ENCODE peak calls at places on chromosomes 13 and 19, in seven cellular contexts. O is GM23248; B is COR-L47; U is NCI-H2081; Z is head of caudate nucleus; W is stimulated activated naive CD8-positive, alpha-beta T cell treated with anti-CD3 and anti-CD28 coated beads, Interleukin-15, Interleukin-2, amounts not matched to agents 100 U/mL and 50 U/mL, for 24 hours; K is stimulated activated CD4-positive, alpha-beta T cell treated with anti-CD3 and anti-CD28 coated beads, Interleukin-1b, Interleukin-23, amount 100 ng/mL, for 24 hours. S is an unnamed sample.

GRCh38 chr19:40280608-40281221 is 4.4 kb downstream of the AKT2 start:
- DNase-seq in O (no peak), B (no peak), U (no peak), Z (no peak), W (no peak), K (no peak), S (peak; percentile 47)

GRCh38 chr13:40986328-40986856 is 32.7 kb downstream of the ELF1 start:
- DNase-seq in O (peak; percentile 32), B (peak; percentile 37), U (peak; percentile 26), Z (no peak), W (no peak), K (no peak), S (no peak)

GRCh38 chr13:75687145-75687763 is 51.1 kb downstream of the LMO7 start:
- DNase-seq in O (peak; percentile 74), B (peak; percentile 24), U (peak; percentile 0), Z (no peak), W (no peak), K (no peak), S (no peak)

GRCh38 chr19:18790566-18791314 is at the start of gene COMP:
- DNase-seq in O (peak; percentile 43), B (no peak), U (no peak), Z (no peak), W (no peak), K (no peak), S (no peak)

GRCh38 chr13:51556740-51557139 is 27.5 kb upstream of the WDFY2 start:
- DNase-seq in O (no peak), B (no peak), U (no peak), Z (no peak), W (no peak), K (no peak), S (peak; percentile 27)

GRCh38 chr19:728011-728410 is 19.3 kb downstream of the PALM start:
- DNase-seq in O (no peak), B (no peak), U (no peak), Z (no peak), W (no peak), K (no peak), S (peak; percentile 87)

GRCh38 chr19:535017-535835 is 3.7 kb downstream of the CDC34 start:
- DNase-seq in O (peak; percentile 27), B (no peak), U (no peak), Z (no peak), W (no peak), K (no peak), S (no peak)

GRCh38 chr19:18234194-18234593 is 8.0 kb upstream of the PDE4C start:
- DNase-seq in O (no peak), B (no peak), U (no peak), Z (no peak), W (no peak), K (no peak), S (no peak)

GRCh38 chr13:109273326-109273751 is 513.0 kb downstream of the IRS2 start:
- DNase-seq in O (peak; percentile 61), B (no peak), U (no peak), Z (no peak), W (no peak), K (no peak), S (no peak)

GRCh38 chr13:45101327-45102018 is 18.8 kb upstream of the GTF2F2 start:
- DNase-seq in O (no peak), B (no peak), U (no peak), Z (no peak), W (no peak), K (no peak), S (no peak)

GRCh38 chr19:30059741-30060140 is 117.7 kb downstream of the URI1 start:
- DNase-seq in O (no peak), B (no peak), U (no peak), Z (no peak), W (no peak), K (no peak), S (no peak)

GRCh38 chr13:99040536-99041141 is 62.8 kb upstream of the DOCK9 start:
- DNase-seq in O (no peak), B (peak; percentile 33), U (peak; percentile 49), Z (no peak), W (no peak), K (no peak), S (no peak)

GRCh38 chr19:49064768-49065611 is at the start of gene NTF4:
- DNase-seq in O (peak; percentile 50), B (no peak), U (no peak), Z (no peak), W (no peak), K (no peak), S (no peak)

GRCh38 chr13:97275265-97275664 is 53.1 kb downstream of the MBNL2 start:
- DNase-seq in O (peak; percentile 92), B (no peak), U (no peak), Z (no peak), W (no peak), K (no peak), S (no peak)

GRCh38 chr19:31289381-31289880 is 59.8 kb downstream of the TSHZ3 start:
- DNase-seq in O (no peak), B (no peak), U (no peak), Z (no peak), W (no peak), K (no peak), S (no peak)

GRCh38 chr13:36157475-36157874 is 26.3 kb upstream of the DCLK1 start:
- DNase-seq in O (no peak), B (peak; percentile 50), U (peak; percentile 34), Z (no peak), W (no peak), K (no peak), S (no peak)

GRCh38 chr19:47158879-47159509 is 28.4 kb downstream of the SAE1 start:
- DNase-seq in O (peak; percentile 79), B (no peak), U (no peak), Z (no peak), W (no peak), K (no peak), S (no peak)

GRCh38 chr13:84655677-84656076 is 773.4 kb upstream of the SLITRK1 start:
- DNase-seq in O (peak; percentile 53), B (no peak), U (no peak), Z (no peak), W (no peak), K (no peak), S (no peak)

GRCh38 chr19:35882074-35882832 is 13.9 kb downstream of the APLP1 start:
- DNase-seq in O (peak; percentile 78), B (peak; percentile 73), U (peak; percentile 65), Z (no peak), W (no peak), K (no peak), S (no peak)

GRCh38 chr19:43782689-43783231 is 2.0 kb upstream of the KCNN4 start:
- DNase-seq in O (no peak), B (no peak), U (no peak), Z (no peak), W (no peak), K (no peak), S (no peak)

GRCh38 chr19:2887391-2887914 is 13.3 kb upstream of the ZNF57 start:
- DNase-seq in O (peak; percentile 80), B (peak; percentile 59), U (peak; percentile 81), Z (peak; percentile 32), W (no peak), K (no peak), S (no peak)

GRCh38 chr19:4327252-4327876 is 11.3 kb downstream of the STAP2 start:
- DNase-seq in O (peak; percentile 73), B (no peak), U (no peak), Z (peak; percentile 68), W (peak; percentile 78), K (peak; percentile 67), S (peak; percentile 75)

GRCh38 chr19:31119951-31120690 is 229.1 kb downstream of the TSHZ3 start:
- DNase-seq in O (no peak), B (no peak), U (no peak), Z (no peak), W (no peak), K (no peak), S (no peak)

GRCh38 chr19:48030073-48030472 is 13.8 kb downstream of the CABP5 start:
- DNase-seq in O (no peak), B (no peak), U (no peak), Z (no peak), W (no peak), K (no peak), S (no peak)

GRCh38 chr13:48456546-48456945 is 43.6 kb upstream of the LPAR6 start:
- DNase-seq in O (no peak), B (no peak), U (no peak), Z (no peak), W (no peak), K (no peak), S (no peak)

GRCh38 chr19:4064551-4065260 is 2.0 kb downstream of the ZBTB7A start:
- DNase-seq in O (peak; percentile 65), B (peak; percentile 34), U (peak; percentile 42), Z (peak; percentile 84), W (peak; percentile 56), K (no peak), S (peak; percentile 59)

GRCh38 chr13:59679239-59679638 is 484.5 kb downstream of the DIAPH3 start:
- DNase-seq in O (no peak), B (no peak), U (no peak), Z (no peak), W (no peak), K (no peak), S (no peak)

GRCh38 chr13:102441085-102441484 is 39.2 kb upstream of the FGF14 start:
- DNase-seq in O (no peak), B (no peak), U (no peak), Z (no peak), W (no peak), K (no peak), S (no peak)

GRCh38 chr19:50925734-50926133 is 14.5 kb upstream of the KLK4 start:
- DNase-seq in O (peak; percentile 48), B (no peak), U (no peak), Z (no peak), W (no peak), K (no peak), S (no peak)

GRCh38 chr19:45276284-45276687 is 25.2 kb downstream of the MARK4 start:
- DNase-seq in O (peak; percentile 14), B (peak; percentile 12), U (peak; percentile 11), Z (no peak), W (no peak), K (no peak), S (no peak)

GRCh38 chr13:27662738-27663470 is 41.2 kb downstream of the POLR1D start:
- DNase-seq in O (no peak), B (no peak), U (no peak), Z (no peak), W (no peak), K (no peak), S (no peak)

GRCh38 chr13:28529836-28530235 is 34.9 kb upstream of the FLT1 start:
- DNase-seq in O (peak; percentile 19), B (no peak), U (no peak), Z (no peak), W (no peak), K (no peak), S (no peak)

GRCh38 chr13:108776650-108777049 is 147.2 kb downstream of the MYO16 start:
- DNase-seq in O (no peak), B (no peak), U (no peak), Z (no peak), W (no peak), K (no peak), S (no peak)

GRCh38 chr19:55461974-55462628 is 659 bp upstream of the ISOC2 start:
- DNase-seq in O (peak; percentile 69), B (peak; percentile 29), U (peak; percentile 30), Z (no peak), W (no peak), K (no peak), S (no peak)

GRCh38 chr19:55161571-55162322 is 4.2 kb upstream of the TNNI3 start:
- DNase-seq in O (no peak), B (no peak), U (no peak), Z (no peak), W (no peak), K (no peak), S (no peak)

GRCh38 chr13:26629260-26629659 is 71.8 kb downstream of the WASF3 start:
- DNase-seq in O (peak; percentile 37), B (no peak), U (no peak), Z (no peak), W (no peak), K (no peak), S (no peak)

GRCh38 chr19:49827034-49827433 is 8.9 kb downstream of the MED25 start:
- DNase-seq in O (no peak), B (no peak), U (no peak), Z (no peak), W (no peak), K (no peak), S (no peak)

S was measured in left ventricle myocardium inferior.